ENCODE peak calls at places on chromosomes 16 and 17, in six cellular contexts. E is fibroblast of lung, O is neural progenitor cell, D is H9, J is NT2/D1, B is kidney. M is an unnamed sample.

GRCh38 chr17:50660887-50661345 is 26.2 kb downstream of the ABCC3 start:
- DNase-seq in D (no peak), J (no peak), O (no peak), B (peak), E (no peak), M (no peak)

GRCh38 chr16:3675601-3676130 is 21.2 kb downstream of the DNASE1 start:
- DNase-seq in J (no peak), E (no peak), O (no peak), B (no peak), D (no peak), M (no peak)

GRCh38 chr17:80396680-80397387 is 18.1 kb upstream of the ENDOV start:
- DNase-seq in O (no peak), J (no peak), D (no peak), B (no peak), E (no peak), M (peak)

GRCh38 chr17:79374087-79374486 is 236.8 kb downstream of the RBFOX3 start:
- DNase-seq in B (no peak), J (no peak), O (peak), D (no peak), E (no peak), M (peak)

GRCh38 chr17:82783498-82783897 is 31.6 kb downstream of the TBCD start:
- DNase-seq in D (no peak), E (no peak), B (no peak), O (no peak), J (no peak), M (no peak)

GRCh38 chr17:1940810-1941185 is 84.3 kb downstream of the RTN4RL1 start:
- DNase-seq in D (peak), O (peak), J (no peak), E (no peak), B (no peak), M (no peak)

GRCh38 chr16:17921357-17921978 is 415.1 kb downstream of the NPIPA8 start:
- DNase-seq in B (no peak), D (peak), J (peak), O (peak), E (no peak), M (peak)

GRCh38 chr16:84020353-84020752 is 22.2 kb downstream of the SLC38A8 start:
- DNase-seq in O (no peak), E (no peak), B (no peak), D (no peak), J (no peak), M (no peak)

GRCh38 chr17:34763727-34764665 is 184.6 kb downstream of the TMEM132E start:
- DNase-seq in D (peak), E (no peak), J (no peak), B (no peak), O (no peak), M (peak)

GRCh38 chr17:68456529-68457167 is 648 bp downstream of the WIPI1 start:
- DNase-seq in D (peak), B (peak), E (peak), J (peak), O (peak), M (peak)

DNA sequence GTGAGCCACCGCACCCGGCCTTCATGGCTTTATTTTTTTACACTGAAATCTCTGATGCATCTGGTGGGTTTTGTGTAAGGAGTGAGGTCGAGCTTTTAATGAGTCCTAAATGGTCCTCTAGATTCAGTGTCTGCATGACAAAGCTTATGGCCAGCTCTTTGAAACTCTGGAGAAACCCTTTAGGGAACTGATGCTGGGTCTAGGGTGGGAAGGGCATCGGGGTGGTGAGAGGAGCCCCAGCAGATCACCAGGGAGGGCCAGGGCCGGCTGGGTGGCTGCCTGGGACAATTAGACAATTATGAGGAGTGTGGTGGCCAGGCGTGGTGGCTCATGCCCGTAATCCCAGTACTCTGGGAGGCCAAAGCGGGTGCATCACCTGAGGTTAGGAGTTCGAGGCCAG is 93.9 kb downstream of the SEC14L1 start:
- DNase-seq in E (no peak), B (peak), D (no peak), O (no peak), J (no peak), M (no peak)
- H3K9ac ChIP-seq in E (no peak), B (no peak), D (no peak), O (no peak), J (no peak), M (no peak)

DNA sequence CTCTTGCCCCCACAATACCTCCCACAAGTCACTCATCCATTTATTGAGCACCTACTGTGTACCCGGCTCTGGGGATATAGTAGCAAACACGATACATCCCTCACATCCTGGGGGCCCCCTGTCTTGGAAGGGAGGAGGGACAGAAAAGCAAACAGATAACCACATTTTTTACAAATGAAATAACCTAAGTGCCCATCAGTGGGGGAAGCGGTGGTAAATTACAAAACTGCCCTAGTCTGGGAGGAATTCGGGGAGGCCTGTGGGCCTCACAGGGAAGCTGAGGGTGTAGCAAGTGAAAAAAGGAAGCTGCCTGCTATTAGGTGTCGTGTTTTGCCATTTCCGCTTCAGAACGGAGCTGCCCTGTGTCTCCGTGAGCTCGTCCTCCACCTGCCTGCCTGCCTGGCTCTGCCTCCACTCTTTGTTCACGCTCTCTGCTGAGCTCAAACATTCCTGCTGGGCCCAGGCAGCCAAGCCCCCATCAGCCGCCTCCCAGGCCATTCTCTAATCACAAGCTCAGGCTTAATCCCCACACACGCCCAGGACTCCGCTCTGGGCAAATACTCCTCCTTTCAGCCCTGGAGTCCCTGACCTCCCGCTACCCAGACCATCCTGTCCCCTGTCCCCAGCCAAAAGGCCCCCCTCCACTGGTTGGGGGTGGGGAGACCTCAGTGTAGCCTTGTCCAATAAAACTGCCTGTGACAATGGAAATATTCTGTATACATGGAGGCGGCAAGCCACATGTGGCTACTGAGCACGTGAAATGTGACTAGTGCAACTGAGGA is 10.2 kb upstream of the SEC14L5 start:
- DNase-seq in B (no peak), J (no peak), O (peak), D (peak), E (no peak), M (peak)
- H3K9ac ChIP-seq in B (no peak), J (peak), O (no peak), D (no peak), E (no peak), M (no peak)

GRCh38 chr17:30296499-30297038 is 4.8 kb upstream of the BLMH start:
- DNase-seq in E (no peak), O (no peak), J (no peak), B (no peak), D (no peak), M (no peak)

GRCh38 chr17:30290696-30291570 is 811 bp downstream of the BLMH start:
- DNase-seq in B (no peak), J (peak), D (peak), O (peak), E (peak), M (peak)

GRCh38 chr17:30290077-30290476 is 1.7 kb downstream of the BLMH start:
- DNase-seq in D (no peak), E (no peak), J (no peak), O (no peak), B (no peak), M (no peak)

GRCh38 chr17:30292490-30292858 is 730 bp upstream of the BLMH start:
- DNase-seq in O (no peak), J (no peak), B (no peak), D (no peak), E (no peak), M (no peak)

GRCh38 chr17:30291571-30292489 is at the start of gene BLMH:
- DNase-seq in J (peak), D (peak), B (peak), O (peak), E (peak), M (peak)
- H3K9ac ChIP-seq in J (peak), D (peak), B (peak), O (no peak), E (peak), M (peak)

DNA sequence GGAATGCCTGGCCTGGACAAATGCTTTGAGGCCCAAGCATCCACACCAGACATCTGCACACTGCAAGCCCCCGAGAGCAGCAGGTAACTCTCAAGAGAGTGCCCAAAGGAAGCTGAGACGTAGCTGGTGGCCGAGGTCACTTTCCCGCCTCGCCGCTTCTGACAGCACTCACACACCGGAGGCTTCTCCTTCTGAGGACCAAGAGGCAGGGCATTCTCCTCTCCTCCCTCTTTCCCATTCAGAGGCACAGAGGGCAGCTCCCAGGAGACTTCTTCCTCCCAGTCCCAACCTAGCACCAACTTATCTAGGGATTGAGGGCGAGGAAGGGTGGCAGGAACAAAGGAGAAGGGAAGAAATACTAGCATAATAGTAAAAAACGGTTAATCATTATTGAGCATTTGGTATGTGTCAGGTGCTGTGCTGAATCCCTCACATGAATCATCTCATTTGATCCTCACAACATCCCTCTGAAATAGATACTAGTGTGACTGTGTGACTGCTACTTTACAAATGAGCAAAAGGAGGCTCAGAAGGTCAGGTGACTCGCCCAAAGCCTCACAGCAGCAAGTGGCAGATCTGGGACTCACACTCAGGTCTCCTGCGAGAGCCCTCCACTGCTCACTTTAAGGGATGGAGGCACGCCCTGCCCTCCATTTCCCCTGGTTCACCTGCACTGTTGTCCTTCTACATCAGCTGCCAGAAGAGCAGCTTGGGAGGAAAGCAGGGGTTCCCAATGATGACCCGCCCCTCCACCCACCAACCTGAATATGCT is 41.8 kb downstream of the MYO18A start:
- DNase-seq in J (no peak), B (peak), D (no peak), O (no peak), E (peak), M (peak)
- H3K9ac ChIP-seq in J (peak), B (no peak), D (no peak), O (no peak), E (no peak), M (no peak)

DNA sequence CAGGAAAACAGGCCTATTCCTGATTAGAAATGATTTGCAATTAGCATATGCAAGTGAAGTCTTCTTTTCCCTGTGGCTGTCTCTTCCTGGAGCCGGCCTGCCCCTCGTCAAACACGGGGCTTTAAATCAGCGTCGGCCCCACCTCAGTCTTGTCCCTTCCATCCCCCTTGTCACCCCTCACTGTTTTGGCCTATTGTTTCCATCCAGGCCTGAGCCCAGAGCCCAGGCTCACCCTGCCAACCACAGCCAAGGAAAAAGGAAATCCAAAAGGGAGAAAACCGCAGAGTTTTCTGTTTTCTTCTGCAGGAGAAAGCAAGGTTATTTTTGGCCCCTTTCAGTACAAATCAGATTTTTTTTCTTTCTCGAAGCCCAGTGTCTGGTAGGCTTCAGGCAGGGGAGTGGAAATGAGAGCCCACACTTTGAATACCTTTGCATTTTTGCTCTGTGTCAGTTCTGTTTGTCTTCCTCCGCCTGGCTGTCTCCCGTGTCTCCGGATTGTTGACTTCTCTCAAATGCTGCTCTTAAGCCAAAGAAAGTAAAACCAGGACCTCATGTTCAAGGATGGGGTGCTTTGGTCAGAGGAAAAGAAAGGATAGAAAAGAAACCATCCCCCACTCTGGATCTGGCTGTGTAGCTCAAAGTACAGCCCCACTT is 399.9 kb upstream of the CDH11 start:
- DNase-seq in J (no peak), B (no peak), E (peak), O (peak), D (no peak), M (peak)
- H3K9ac ChIP-seq in J (peak), B (no peak), E (no peak), O (no peak), D (no peak), M (no peak)

GRCh38 chr16:1475552-1476114 is 805 bp upstream of the CLCN7 start:
- DNase-seq in J (no peak), O (no peak), D (no peak), E (no peak), B (no peak), M (no peak)
- H3K9ac ChIP-seq in J (peak), O (peak), D (peak), E (peak), B (peak), M (peak)